ENCODE peak calls at places on chromosomes 6 and 20, in four cellular contexts. I, G, Q and D are unnamed samples.

GRCh38 chr20:64069614-64070243 is 6.7 kb downstream of the TCEA2 start:
- DNase-seq in I (peak; percentile 83), G (no peak), Q (no peak), D (no peak)

GRCh38 chr6:7909323-7910276 is 988 bp downstream of the TXNDC5 start:
- DNase-seq in I (peak; percentile 77), G (no peak), Q (peak; percentile 60), D (peak; percentile 57)

GRCh38 chr20:53493201-53493908 is 100.3 kb downstream of the ZNF217 start:
- DNase-seq in I (no peak), G (no peak), Q (no peak), D (no peak)

GRCh38 chr6:38671885-38672467 is 31.0 kb downstream of the GLO1 start:
- DNase-seq in G (no peak), I (peak; percentile 74), Q (no peak), D (peak; percentile 18)

GRCh38 chr20:46253391-46253790 is 54.9 kb downstream of the CDH22 start:
- DNase-seq in I (peak; percentile 64), G (no peak), Q (no peak), D (no peak)

GRCh38 chr20:25173886-25174308 is 21.6 kb upstream of the ENTPD6 start:
- DNase-seq in I (no peak), G (no peak), Q (no peak), D (no peak)

GRCh38 chr20:37945034-37945660 is 42.2 kb downstream of the VSTM2L start:
- DNase-seq in I (no peak), G (no peak), Q (no peak), D (no peak)

GRCh38 chr20:53967527-53967926 is 102.9 kb downstream of the BCAS1 start:
- DNase-seq in G (no peak), Q (no peak), I (no peak), D (no peak)

GRCh38 chr6:4460595-4461475 is 315.4 kb upstream of the CDYL start:
- DNase-seq in Q (no peak), G (no peak), I (peak; percentile 54), D (peak; percentile 84)

GRCh38 chr20:47038581-47039560 is 144.2 kb downstream of the EYA2 start:
- DNase-seq in Q (no peak), I (no peak), G (no peak), D (no peak)

GRCh38 chr6:44542401-44543116 is 155.1 kb downstream of the CDC5L start:
- DNase-seq in I (peak; percentile 65), Q (no peak), G (no peak), D (peak; percentile 56)

GRCh38 chr6:47064274-47064673 is 22.1 kb upstream of the ADGRF1 start:
- DNase-seq in G (no peak), I (no peak), Q (no peak), D (no peak)

GRCh38 chr6:3540253-3540820 is 83.5 kb upstream of the SLC22A23 start:
- DNase-seq in Q (no peak), G (no peak), I (no peak), D (no peak)